ENCODE peak calls at places on chromosomes 1 and 21, in four cellular contexts. D is mucosa of descending colon; O is effector memory CD4-positive, alpha-beta T cell; B is AG10803. P is an unnamed sample.

GRCh38 chr1:26337625-26338024 is 16.3 kb downstream of the CRYBG2 start:
- DNase-seq in O (no peak), B (no peak), D (no peak), P (no peak)

GRCh38 chr1:25729774-25730173 is 70.2 kb upstream of the SELENON start:
- DNase-seq in B (no peak), O (no peak), D (peak; percentile 19), P (no peak)

GRCh38 chr1:85058781-85059180 is 10.5 kb upstream of the MCOLN3 start:
- DNase-seq in O (no peak), B (no peak), D (no peak), P (no peak)

GRCh38 chr1:97634758-97635157 is 286.1 kb downstream of the DPYD start:
- DNase-seq in B (no peak), D (no peak), O (no peak), P (no peak)

GRCh38 chr1:4101434-4102150 is 201.5 kb upstream of the C1orf174 start:
- DNase-seq in O (no peak), D (no peak), B (no peak), P (no peak)

GRCh38 chr21:45545691-45546531 is 3.7 kb upstream of the SLC19A1 start:
- DNase-seq in O (no peak), B (no peak), D (peak; percentile 1), P (no peak)

GRCh38 chr1:246142320-246142893 is 364.7 kb downstream of the SMYD3 start:
- DNase-seq in D (no peak), O (no peak), B (peak; percentile 83), P (no peak)

GRCh38 chr1:179021873-179022272 is 3.8 kb upstream of the FAM20B start:
- DNase-seq in O (no peak), B (peak; percentile 47), D (no peak), P (no peak)

GRCh38 chr1:68218485-68218884 is 13.8 kb downstream of the WLS start:
- DNase-seq in O (no peak), B (no peak), D (no peak), P (no peak)

GRCh38 chr1:3846521-3846920 is 10.5 kb downstream of the CEP104 start:
- DNase-seq in D (no peak), O (no peak), B (no peak), P (no peak)

GRCh38 chr1:211420389-211420788 is 71.6 kb downstream of the RD3 start:
- DNase-seq in D (no peak), B (peak; percentile 45), O (no peak), P (no peak)

DNA sequence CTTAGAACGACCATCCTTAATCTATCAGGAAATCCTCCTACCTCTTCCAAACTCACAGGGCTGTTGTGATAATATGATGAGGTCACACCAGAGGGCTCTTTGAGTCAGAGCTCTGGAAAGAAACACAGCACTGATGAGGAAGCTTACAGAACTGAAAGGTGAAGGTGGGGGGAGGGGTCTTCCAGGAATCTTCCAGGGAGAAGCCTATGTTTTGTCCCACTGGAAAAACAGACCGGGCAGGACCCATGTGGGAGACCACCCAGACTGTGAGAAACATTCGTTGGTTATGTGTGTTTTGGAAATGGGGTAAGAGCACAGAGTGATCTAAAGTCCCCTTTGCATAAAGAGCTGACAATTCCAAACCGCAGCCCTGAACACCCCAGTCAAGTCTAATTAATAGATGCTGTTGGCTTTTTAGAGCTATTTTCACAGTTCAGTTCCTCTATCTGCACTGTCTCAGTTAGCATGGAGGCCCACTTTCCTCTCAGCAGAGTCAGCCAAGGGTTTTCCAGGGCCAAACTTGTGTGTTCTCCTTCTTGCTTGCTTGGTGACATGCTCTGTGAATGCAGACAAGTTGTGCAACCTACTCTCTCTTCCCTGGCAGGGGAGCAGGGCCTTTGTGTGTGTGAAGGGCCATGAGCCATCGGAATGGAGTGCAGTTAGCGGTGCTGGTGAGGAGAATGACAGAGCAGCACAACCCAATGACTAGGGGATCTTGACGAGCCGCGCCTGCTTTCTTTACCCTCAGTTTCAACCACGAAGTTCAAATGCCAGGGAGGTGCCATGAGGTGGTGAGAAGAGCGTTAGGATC is 12.3 kb downstream of the PHLDA3 start:
- DNase-seq in D (peak; percentile 35), B (peak; percentile 98), O (no peak), P (peak; percentile 85)
- H3K4me3 ChIP-seq in D (no peak overlapping the region), B (peak overlapping the region; percentile 7), O (no peak overlapping the region), P (no peak overlapping the region)

GRCh38 chr1:207866471-207867135 is 44.3 kb downstream of the CD34 start:
- DNase-seq in O (no peak), D (peak; percentile 47), B (peak; percentile 32), P (peak; percentile 90)
- H3K4me3 ChIP-seq in O (peak overlapping the region; percentile 80), D (no peak overlapping the region), B (no peak overlapping the region), P (no peak overlapping the region)

GRCh38 chr1:110152133-110152785 is 2.0 kb downstream of the SLC6A17 start:
- DNase-seq in B (peak; percentile 46), O (no peak), D (no peak), P (no peak)
- H3K4me3 ChIP-seq in B (no peak overlapping the region), O (no peak overlapping the region), D (no peak overlapping the region), P (no peak overlapping the region)

DNA sequence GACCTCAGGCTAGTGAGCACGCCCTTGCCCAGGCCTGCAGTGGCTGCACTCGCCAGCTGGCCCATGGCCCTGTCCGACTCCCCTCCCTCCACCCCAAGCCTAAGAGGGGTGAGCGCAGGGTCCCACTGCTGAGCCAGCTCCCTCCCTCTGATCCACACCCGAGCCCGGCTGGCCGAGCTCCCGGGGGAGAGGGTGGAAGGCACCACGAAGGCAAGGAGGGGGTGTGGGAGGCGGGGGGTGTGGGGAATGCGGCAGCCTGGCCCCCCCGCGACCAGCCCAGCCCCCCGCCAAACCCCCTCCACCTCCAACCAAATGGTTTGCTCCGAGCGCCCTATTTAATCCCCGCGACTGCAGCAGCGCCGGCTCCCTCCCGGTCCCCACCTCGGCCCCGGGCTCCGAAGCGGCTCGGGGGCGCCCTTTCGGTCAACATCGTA is at the start of gene CADM3:
- DNase-seq in O (no peak), D (no peak), B (no peak), P (no peak)
- H3K4me3 ChIP-seq in O (no peak within 1 kb of the TSS), D (no peak within 1 kb of the TSS), B (no peak within 1 kb of the TSS), P (peak within 1 kb of the TSS; percentile 12)

DNA sequence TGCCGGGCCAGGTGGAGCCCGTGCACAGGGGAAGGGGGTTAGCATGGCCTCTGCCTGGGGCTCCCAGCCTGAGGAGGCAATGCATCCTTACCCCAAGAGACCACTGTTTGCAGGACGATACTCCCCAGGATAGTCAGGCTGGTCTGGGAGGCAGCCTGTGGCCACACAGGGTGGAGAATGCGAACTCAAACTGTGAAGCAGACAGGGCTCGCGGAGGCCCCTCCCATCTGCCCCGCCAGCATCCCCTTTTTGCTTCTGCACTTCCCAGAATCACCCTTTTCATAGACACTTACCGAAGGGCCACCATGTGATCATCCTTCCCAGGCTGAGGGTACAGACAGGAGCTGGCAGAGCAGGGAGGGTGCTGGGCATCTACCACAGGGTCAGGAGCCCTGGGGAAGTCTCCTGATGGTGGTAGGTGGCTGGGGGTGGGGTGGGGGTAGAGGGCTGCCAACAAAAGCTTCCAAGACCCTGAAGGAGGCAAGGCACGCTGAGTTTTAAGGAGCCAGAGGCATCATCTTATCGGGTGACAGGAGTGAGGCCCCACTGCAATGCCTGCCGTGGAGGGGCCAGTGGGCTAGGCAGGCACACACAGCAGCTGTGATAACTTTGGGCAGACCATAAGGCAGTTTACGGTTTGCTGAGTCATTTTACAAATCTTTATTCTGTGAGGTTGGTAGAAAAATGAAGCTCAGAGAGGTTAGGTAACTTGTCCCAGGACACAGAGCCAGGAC is 31.3 kb upstream of the BTG2 start:
- DNase-seq in D (peak; percentile 57), B (no peak), O (no peak), P (peak; percentile 91)
- H3K4me3 ChIP-seq in D (no peak overlapping the region), B (no peak overlapping the region), O (no peak overlapping the region), P (no peak overlapping the region)

DNA sequence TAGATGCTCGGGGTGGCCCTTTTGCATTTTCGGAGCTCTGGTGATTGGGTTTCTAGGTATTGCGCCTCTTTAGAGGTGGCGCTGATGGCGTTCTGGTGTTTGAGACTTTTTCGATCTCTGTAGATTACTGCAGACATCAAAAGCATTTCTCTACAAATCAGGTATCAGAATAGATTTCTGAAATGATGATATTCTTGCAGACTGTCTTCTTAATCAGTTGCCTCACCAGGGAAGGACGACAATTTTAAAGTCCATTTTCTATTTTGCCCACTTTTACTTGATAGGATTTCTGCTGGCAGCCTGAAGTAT is 65.2 kb upstream of the VAMP3 start:
- DNase-seq in O (no peak), D (no peak), B (no peak), P (no peak)
- H3K4me3 ChIP-seq in O (peak overlapping the region; percentile 41), D (no peak overlapping the region), B (no peak overlapping the region), P (no peak overlapping the region)

GRCh38 chr1:218429301-218429700 is 84.2 kb downstream of the TGFB2 start:
- DNase-seq in B (no peak), D (no peak), O (no peak), P (no peak)

GRCh38 chr1:218430346-218430745 is 85.2 kb downstream of the TGFB2 start:
- DNase-seq in O (no peak), D (no peak), B (no peak), P (no peak)

GRCh38 chr1:218431476-218431875 is 86.3 kb downstream of the TGFB2 start:
- DNase-seq in B (no peak), O (no peak), D (no peak), P (no peak)

GRCh38 chr1:218433744-218434143 is 88.6 kb downstream of the TGFB2 start:
- DNase-seq in D (no peak), O (no peak), B (peak; percentile 20), P (no peak)

DNA sequence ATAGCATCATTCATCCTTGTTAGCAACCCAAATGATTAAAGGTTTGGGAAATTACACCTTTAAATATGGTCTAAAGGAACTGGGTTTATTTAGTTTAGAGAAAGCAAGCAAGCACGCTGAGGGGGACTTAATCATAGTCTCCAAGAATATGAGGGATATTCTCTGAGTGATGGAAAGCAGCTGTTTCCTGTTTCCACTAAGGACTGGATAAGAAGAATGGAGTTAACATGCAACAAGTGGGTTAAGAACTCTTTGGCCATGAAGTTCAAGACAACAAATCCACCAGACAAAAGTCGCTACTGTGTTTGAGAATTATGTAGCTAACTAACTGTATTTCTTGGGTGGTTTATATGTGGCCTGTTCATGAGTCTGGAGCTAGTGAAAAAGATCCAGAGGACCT is 85.7 kb downstream of the TGFB2 start:
- DNase-seq in B (no peak), D (no peak), O (no peak), P (no peak)
- H3K4me3 ChIP-seq in B (no peak overlapping the region), D (no peak overlapping the region), O (no peak overlapping the region), P (no peak overlapping the region)

DNA sequence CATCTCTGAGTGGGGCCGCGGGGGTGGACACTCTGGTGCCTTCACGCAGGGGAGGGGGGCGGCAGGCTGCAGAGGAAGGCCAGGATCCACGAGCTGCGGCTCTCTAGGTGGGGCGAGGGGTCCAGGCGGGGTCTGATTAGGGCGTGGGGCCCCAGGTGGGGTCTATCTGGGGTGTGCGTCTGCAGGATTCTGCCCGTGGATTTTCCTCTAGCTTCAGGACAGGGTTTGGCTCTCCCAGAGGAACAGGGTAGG is 6.3 kb downstream of the JMJD4 start:
- DNase-seq in B (no peak), D (no peak), O (no peak), P (no peak)
- H3K4me3 ChIP-seq in B (peak overlapping the region; percentile 57), D (peak overlapping the region; percentile 23), O (peak overlapping the region; percentile 77), P (peak overlapping the region; percentile 23)